ENCODE peak calls at places on chromosome 4, in eight cellular contexts. W is psoas muscle, D is Peyer's patch, A is GM23338, M is stomach, N is pancreas, F is choroid plexus epithelial cell, B is NB4. E is an unnamed sample.

GRCh38 chr4:15414601-15415091 is 13.2 kb upstream of the C1QTNF7 start:
- DNase-seq in B (no peak), M (no peak), N (no peak), A (no peak), D (no peak), F (peak; percentile 44), W (no peak), E (peak; percentile 47)

GRCh38 chr4:111952708-111953107 is 192.5 kb upstream of the FAM241A start:
- DNase-seq in A (no peak), D (no peak), N (no peak), F (no peak), W (no peak), M (no peak), B (no peak), E (no peak)

GRCh38 chr4:24131954-24132673 is 242.3 kb upstream of the PPARGC1A start:
- DNase-seq in W (no peak), M (no peak), N (no peak), B (no peak), A (no peak), F (no peak), D (no peak), E (no peak)

GRCh38 chr4:5970381-5971076 is 47.7 kb downstream of the C4orf50 start:
- DNase-seq in N (no peak), D (no peak), F (no peak), M (peak; percentile 7), A (no peak), W (no peak), B (no peak), E (no peak)

GRCh38 chr4:5980436-5981155 is 37.6 kb downstream of the C4orf50 start:
- DNase-seq in W (no peak), B (no peak), A (no peak), D (no peak), N (no peak), F (no peak), M (no peak), E (no peak)

GRCh38 chr4:101527186-101527585 is 179.9 kb upstream of the PPP3CA start:
- DNase-seq in D (no peak), F (no peak), M (no peak), B (peak; percentile 23), N (no peak), A (no peak), W (no peak), E (no peak)

GRCh38 chr4:61243962-61244361 is 43.8 kb downstream of the ADGRL3 start:
- DNase-seq in B (no peak), F (no peak), A (no peak), D (no peak), W (no peak), M (no peak), N (no peak), E (no peak)

GRCh38 chr4:107648178-107648991 is 71.6 kb downstream of the PAPSS1 start:
- DNase-seq in B (no peak), M (no peak), D (no peak), N (no peak), F (no peak), W (no peak), A (peak; percentile 11), E (no peak)

GRCh38 chr4:11824557-11824956 is 395.9 kb upstream of the HS3ST1 start:
- DNase-seq in D (no peak), A (no peak), B (peak; percentile 39), M (no peak), F (no peak), N (no peak), W (no peak), E (no peak)

GRCh38 chr4:101114936-101115372 is 232.4 kb downstream of the PPP3CA start:
- DNase-seq in D (no peak), M (no peak), F (peak; percentile 28), N (no peak), B (no peak), W (no peak), A (peak; percentile 69), E (no peak)

GRCh38 chr4:3821580-3822229 is 55.5 kb downstream of the ADRA2C start:
- DNase-seq in F (no peak), M (no peak), A (no peak), N (peak; percentile 62), W (no peak), B (no peak), D (no peak), E (no peak)

GRCh38 chr4:57158762-57159161 is 48.6 kb upstream of the IGFBP7 start:
- DNase-seq in B (no peak), D (no peak), M (peak; percentile 30), F (no peak), N (no peak), A (no peak), W (no peak), E (no peak)

GRCh38 chr4:94766856-94767255 is 9.1 kb downstream of the BMPR1B start:
- DNase-seq in M (no peak), B (no peak), D (no peak), A (no peak), N (no peak), F (peak; percentile 66), W (no peak), E (no peak)
- H3K4me3 ChIP-seq in M (no peak overlapping the region), B (no peak overlapping the region), D (no peak overlapping the region), A (no peak overlapping the region), N (no peak overlapping the region), F (no peak overlapping the region), W (no peak overlapping the region), E (no peak overlapping the region)

GRCh38 chr4:36244257-36245084 is at the start of gene ARAP2:
- DNase-seq in B (peak; percentile 78), M (peak; percentile 80), W (peak; percentile 60), D (peak; percentile 82), A (peak; percentile 74), N (peak; percentile 85), F (peak; percentile 35), E (no peak)
- H3K4me3 ChIP-seq in B (peak within 1 kb of the TSS; percentile 64), M (peak within 1 kb of the TSS; percentile 82), W (peak within 1 kb of the TSS; percentile 65), D (peak within 1 kb of the TSS; percentile 89), A (peak within 1 kb of the TSS; percentile 78), N (peak within 1 kb of the TSS; percentile 63), F (peak within 1 kb of the TSS; percentile 65), E (peak within 1 kb of the TSS; percentile 18)

DNA sequence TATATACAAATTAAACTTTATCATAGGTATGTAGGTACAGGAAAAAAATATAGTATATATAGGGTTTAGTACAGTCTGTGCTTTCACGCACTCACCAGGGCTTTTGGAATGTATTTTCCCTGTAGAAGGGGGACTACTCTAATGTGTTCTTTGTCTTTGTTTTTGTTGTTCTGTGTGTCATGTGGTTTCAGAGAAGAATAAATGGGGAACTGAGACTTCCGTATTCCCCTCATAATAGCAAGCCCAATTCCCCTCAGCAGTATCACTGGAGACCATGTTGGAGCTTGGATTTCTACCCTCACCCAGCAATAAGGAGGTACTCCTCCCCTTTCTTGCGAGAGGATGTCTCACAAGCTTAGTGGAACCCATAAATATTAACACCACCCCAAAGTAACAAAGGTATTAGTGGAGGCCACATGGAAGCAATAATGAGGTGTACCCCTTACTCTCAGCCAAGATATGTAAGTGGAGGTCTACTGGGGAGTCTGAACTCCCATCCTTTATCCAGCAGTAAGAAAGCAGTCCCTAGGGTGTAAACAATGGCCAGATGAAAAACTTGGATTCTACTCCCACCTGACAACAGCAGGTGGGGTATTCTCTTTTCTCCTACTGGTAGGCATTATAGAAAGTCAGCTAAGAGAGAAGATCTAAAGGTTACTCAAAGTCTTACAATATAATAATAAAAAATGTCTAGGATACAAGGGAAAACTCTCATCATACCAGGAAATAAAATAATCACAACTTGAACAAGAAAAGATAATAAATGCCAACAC is 805.4 kb upstream of the GALNTL6 start:
- DNase-seq in N (no peak), F (no peak), B (no peak), D (no peak), W (no peak), M (no peak), A (peak; percentile 13), E (no peak)
- H3K4me3 ChIP-seq in N (no peak overlapping the region), F (no peak overlapping the region), B (no peak overlapping the region), D (no peak overlapping the region), W (no peak overlapping the region), M (no peak overlapping the region), A (no peak overlapping the region), E (no peak overlapping the region)

GRCh38 chr4:88928852-88929251 is 128.1 kb downstream of the FAM13A start:
- DNase-seq in A (no peak), M (no peak), B (no peak), D (no peak), F (no peak), W (no peak), N (no peak), E (no peak)
- H3K4me3 ChIP-seq in A (no peak overlapping the region), M (no peak overlapping the region), B (no peak overlapping the region), D (no peak overlapping the region), F (no peak overlapping the region), W (no peak overlapping the region), N (no peak overlapping the region), E (no peak overlapping the region)

GRCh38 chr4:31291238-31291637 is 571.1 kb downstream of the PCDH7 start:
- DNase-seq in F (no peak), A (peak; percentile 57), M (no peak), D (no peak), N (no peak), B (no peak), W (no peak), E (no peak)
- H3K4me3 ChIP-seq in F (no peak overlapping the region), A (no peak overlapping the region), M (no peak overlapping the region), D (no peak overlapping the region), N (no peak overlapping the region), B (no peak overlapping the region), W (no peak overlapping the region), E (no peak overlapping the region)

GRCh38 chr4:113641025-113641431 is 120.5 kb downstream of the CAMK2D start:
- DNase-seq in F (no peak), A (no peak), N (no peak), W (no peak), M (no peak), B (no peak), D (no peak), E (no peak)
- H3K4me3 ChIP-seq in F (no peak overlapping the region), A (no peak overlapping the region), N (no peak overlapping the region), W (no peak overlapping the region), M (no peak overlapping the region), B (no peak overlapping the region), D (no peak overlapping the region), E (no peak overlapping the region)

GRCh38 chr4:184994010-184994622 is 24.2 kb upstream of the HELT start:
- DNase-seq in A (no peak), N (no peak), B (peak; percentile 75), W (no peak), D (no peak), M (no peak), F (no peak), E (no peak)

GRCh38 chr4:184992422-184992821 is 25.9 kb upstream of the HELT start:
- DNase-seq in F (no peak), D (no peak), N (no peak), M (no peak), B (no peak), W (no peak), A (no peak), E (no peak)

GRCh38 chr4:184993243-184993642 is 25.0 kb upstream of the HELT start:
- DNase-seq in W (no peak), B (no peak), D (no peak), M (no peak), A (no peak), N (no peak), F (no peak), E (no peak)

GRCh38 chr4:184994623-184995010 is 23.7 kb upstream of the HELT start:
- DNase-seq in N (no peak), A (no peak), M (no peak), W (no peak), B (no peak), D (no peak), F (no peak), E (no peak)

GRCh38 chr4:184991860-184992259 is 26.4 kb upstream of the HELT start:
- DNase-seq in F (no peak), N (no peak), A (no peak), B (no peak), D (no peak), M (no peak), W (no peak), E (no peak)
- H3K4me3 ChIP-seq in F (no peak overlapping the region), N (no peak overlapping the region), A (no peak overlapping the region), B (no peak overlapping the region), D (no peak overlapping the region), M (no peak overlapping the region), W (no peak overlapping the region), E (no peak overlapping the region)